ENCODE peak calls at places on chromosomes 5 and 9, in nine cellular contexts. I, O, B, R, J, X, Y, H and S are unnamed samples.

GRCh38 chr9:135908334-135909204 is 1.2 kb upstream of the CAMSAP1 start:
- DNase-seq in I (no peak), O (peak), B (no peak), R (no peak), J (no peak), X (no peak), Y (no peak), H (no peak), S (no peak)

GRCh38 chr9:91836515-91836914 is 113.5 kb downstream of the ROR2 start:
- DNase-seq in I (no peak), O (no peak), B (no peak), R (no peak), J (no peak), X (no peak), Y (no peak), H (no peak), S (no peak)

GRCh38 chr9:110030632-110031031 is 177.3 kb downstream of the C9orf152 start:
- DNase-seq in I (no peak), O (peak), B (no peak), R (no peak), J (no peak), X (no peak), Y (no peak), H (no peak), S (no peak)

GRCh38 chr9:126516936-126517750 is 96.6 kb upstream of the LMX1B start:
- DNase-seq in I (peak), O (peak), B (peak), R (peak), J (peak), X (no peak), Y (peak), H (peak), S (peak)

GRCh38 chr9:13665418-13666066 is 386.1 kb upstream of the MPDZ start:
- DNase-seq in I (no peak), O (peak), B (no peak), R (no peak), J (no peak), X (no peak), Y (no peak), H (peak), S (peak)

GRCh38 chr5:1134478-1134877 is 22.6 kb upstream of the SLC12A7 start:
- DNase-seq in I (no peak), O (no peak), B (peak), R (no peak), J (no peak), X (no peak), Y (no peak), H (no peak), S (no peak)

GRCh38 chr5:138467711-138468132 is 2.4 kb downstream of the EGR1 start:
- DNase-seq in I (no peak), O (peak), B (no peak), R (no peak), J (no peak), X (no peak), Y (no peak), H (no peak), S (no peak)

GRCh38 chr5:158819095-158819494 is 280.6 kb downstream of the EBF1 start:
- DNase-seq in I (no peak), O (no peak), B (no peak), R (no peak), J (no peak), X (no peak), Y (no peak), H (no peak), S (no peak)

GRCh38 chr5:145471831-145472616 is 363.1 kb downstream of the PRELID2 start:
- DNase-seq in I (no peak), O (no peak), B (no peak), R (no peak), J (no peak), X (no peak), Y (no peak), H (no peak), S (no peak)

GRCh38 chr9:87579761-87580626 is 82.3 kb downstream of the DAPK1 start:
- DNase-seq in I (no peak), O (peak), B (no peak), R (no peak), J (no peak), X (no peak), Y (no peak), H (no peak), S (no peak)

GRCh38 chr9:94560237-94560636 is 5.4 kb downstream of the PCAT7 start:
- DNase-seq in I (no peak), O (no peak), B (no peak), R (no peak), J (no peak), X (no peak), Y (no peak), H (no peak), S (no peak)

GRCh38 chr5:1887400-1888360 is 5.0 kb upstream of the IRX4 start:
- DNase-seq in I (no peak), O (no peak), B (no peak), R (no peak), J (no peak), X (no peak), Y (no peak), H (no peak), S (no peak)

GRCh38 chr9:33151007-33151557 is 16.1 kb downstream of the B4GALT1 start:
- DNase-seq in I (no peak), O (peak), B (no peak), R (peak), J (no peak), X (no peak), Y (peak), H (no peak), S (peak)

GRCh38 chr5:88093765-88094164 is 174.9 kb downstream of the TMEM161B start:
- DNase-seq in I (no peak), O (no peak), B (no peak), R (no peak), J (no peak), X (no peak), Y (no peak), H (no peak), S (no peak)